ENCODE peak calls at places on chromosome 17, in nine cellular contexts. E is KBM-7, H is T follicular helper cell, U is coronary artery, A is iPS-NIHi11, Y is A172, R is HFF-Myc, B is GM03348, Z is ACHN. M is an unnamed sample.
A peak's percentile ranks its signal among the peaks of the same experiment; 100 is the strongest.

GRCh38 chr17:43816336-43817320 is 16.3 kb downstream of the MPP3 start:
- DNase-seq in A (no peak), E (no peak), R (no peak), U (peak; percentile 22), Z (no peak), H (no peak), Y (no peak), B (no peak), M (no peak)

GRCh38 chr17:1177099-1177996 is 2.4 kb downstream of the ABR start:
- DNase-seq in B (peak; percentile 58), R (no peak), Y (peak; percentile 80), A (no peak), E (no peak), U (no peak), Z (no peak), H (no peak), M (no peak)

GRCh38 chr17:80882323-80882722 is 109.3 kb upstream of the CHMP6 start:
- DNase-seq in B (no peak), H (no peak), U (no peak), R (no peak), Y (no peak), Z (no peak), A (peak; percentile 7), E (no peak), M (no peak)

GRCh38 chr17:28698253-28698941 is 13.3 kb downstream of the PROCA1 start:
- DNase-seq in Y (no peak), A (no peak), H (no peak), B (no peak), U (no peak), Z (peak; percentile 61), R (no peak), E (peak; percentile 28), M (peak; percentile 91)

GRCh38 chr17:76416899-76417298 is 32.5 kb downstream of the SPHK1 start:
- DNase-seq in A (no peak), B (no peak), Y (no peak), R (no peak), U (no peak), H (no peak), E (no peak), Z (no peak), M (no peak)

GRCh38 chr17:27669136-27669535 is 38.1 kb downstream of the LGALS9 start:
- DNase-seq in Y (no peak), Z (no peak), U (peak; percentile 55), A (no peak), E (no peak), B (no peak), H (no peak), R (no peak), M (no peak)

GRCh38 chr17:4948997-4949320 is 629 bp upstream of the PFN1 start:
- DNase-seq in E (peak; percentile 87), A (peak; percentile 92), B (peak; percentile 98), Z (peak; percentile 93), Y (peak; percentile 74), U (peak; percentile 89), R (no peak), H (peak; percentile 47), M (no peak)

GRCh38 chr17:17098426-17099035 is 56.3 kb downstream of the MPRIP start:
- DNase-seq in U (no peak), B (peak; percentile 58), Z (no peak), R (no peak), Y (no peak), A (no peak), H (no peak), E (no peak), M (no peak)

GRCh38 chr17:80358131-80358530 is 56.8 kb upstream of the ENDOV start:
- DNase-seq in Z (no peak), A (no peak), U (no peak), B (no peak), H (no peak), R (no peak), E (no peak), Y (no peak), M (no peak)

GRCh38 chr17:82238562-82239201 is 9.8 kb downstream of the SLC16A3 start:
- DNase-seq in Y (peak; percentile 95), H (peak; percentile 66), R (peak; percentile 66), Z (no peak), B (peak; percentile 78), U (peak; percentile 77), A (no peak), E (peak; percentile 60), M (no peak)

GRCh38 chr17:45231481-45232116 is 9.9 kb downstream of the FMNL1 start:
- DNase-seq in U (no peak), B (no peak), Z (peak; percentile 54), Y (no peak), E (no peak), H (no peak), A (peak; percentile 85), R (no peak), M (peak; percentile 78)

GRCh38 chr17:6352016-6352415 is 82.9 kb downstream of the AIPL1 start:
- DNase-seq in H (no peak), Y (no peak), E (no peak), U (no peak), Z (no peak), B (no peak), A (no peak), R (no peak), M (no peak)

GRCh38 chr17:29720471-29720990 is 97.8 kb upstream of the CORO6 start:
- DNase-seq in U (no peak), H (no peak), B (no peak), A (no peak), Z (no peak), Y (no peak), E (peak; percentile 56), R (no peak), M (no peak)

GRCh38 chr17:27917000-27917399 is 23.8 kb upstream of the LYRM9 start:
- DNase-seq in E (no peak), Y (no peak), U (no peak), B (no peak), Z (no peak), A (no peak), H (no peak), R (no peak), M (no peak)

GRCh38 chr17:13413001-13413400 is 188.7 kb downstream of the HS3ST3A1 start:
- DNase-seq in U (no peak), E (no peak), R (no peak), B (no peak), H (no peak), A (no peak), Z (no peak), Y (no peak), M (no peak)

GRCh38 chr17:1629647-1630310 is 1.1 kb upstream of the SLC43A2 start:
- DNase-seq in Y (peak; percentile 44), Z (peak; percentile 57), B (peak; percentile 72), A (peak; percentile 51), U (peak; percentile 80), E (peak; percentile 90), H (peak; percentile 63), R (no peak), M (peak; percentile 73)

GRCh38 chr17:75828051-75828400 is 16.2 kb downstream of the UNC13D start:
- DNase-seq in Z (no peak), Y (no peak), E (no peak), R (no peak), A (no peak), U (no peak), B (no peak), H (no peak), M (no peak)

GRCh38 chr17:32503251-32504165 is 16.7 kb downstream of the CDK5R1 start:
- DNase-seq in A (no peak), U (no peak), H (no peak), R (no peak), E (no peak), B (peak; percentile 26), Z (no peak), Y (peak; percentile 71), M (no peak)

GRCh38 chr17:66474810-66475497 is 172.5 kb downstream of the PRKCA start:
- DNase-seq in B (no peak), A (peak; percentile 52), U (no peak), R (no peak), Y (no peak), Z (no peak), H (no peak), E (no peak), M (no peak)

GRCh38 chr17:8465381-8466158 is 29.9 kb downstream of the NDEL1 start:
- DNase-seq in B (no peak), R (no peak), A (no peak), H (no peak), E (no peak), Y (no peak), U (no peak), Z (no peak), M (no peak)

GRCh38 chr17:61431594-61432311 is 20.5 kb upstream of the TBX4 start:
- DNase-seq in H (no peak), Z (no peak), Y (peak; percentile 86), A (no peak), R (no peak), B (no peak), E (no peak), U (no peak), M (no peak)

GRCh38 chr17:40534431-40535189 is 30.7 kb downstream of the CCR7 start:
- DNase-seq in U (no peak), Z (no peak), B (no peak), A (no peak), Y (no peak), H (no peak), E (no peak), R (no peak), M (peak; percentile 75)

GRCh38 chr17:42221886-42222745 is 27.8 kb upstream of the GHDC start:
- DNase-seq in Y (peak; percentile 66), R (peak; percentile 17), A (peak; percentile 80), U (no peak), Z (peak; percentile 60), B (peak; percentile 68), E (peak; percentile 81), H (peak; percentile 42), M (peak; percentile 74)

GRCh38 chr17:49038544-49038943 is 41.4 kb downstream of the IGF2BP1 start:
- DNase-seq in U (no peak), B (no peak), Z (no peak), A (no peak), R (no peak), Y (no peak), E (no peak), H (no peak), M (no peak)

GRCh38 chr17:81870155-81870977 is 771 bp downstream of the ARHGDIA start:
- DNase-seq in B (peak; percentile 67), Y (peak; percentile 55), Z (peak; percentile 51), R (no peak), U (no peak), A (no peak), E (peak; percentile 41), H (no peak), M (no peak)